ENCODE peak calls at places on chromosomes 3 and 15, in eight cellular contexts. One of them, this sample, is unnamed.

GRCh38 chr15:39084683-39085530 is 496.0 kb upstream of the THBS1 start:
- DNase-seq in tibial nerve: no peak
- DNase-seq in choroid plexus epithelial cell: peak
- DNase-seq in heart right ventricle: no peak
- DNase-seq in OCI-LY7: no peak
- DNase-seq in right atrium auricular region: no peak
- DNase-seq in endothelial cell of umbilical vein: no peak
- DNase-seq in foreskin fibroblast: peak
- DNase-seq in this sample: no peak

GRCh38 chr3:60954049-60954448 is 297.2 kb downstream of the FHIT start:
- DNase-seq in right atrium auricular region: no peak
- DNase-seq in OCI-LY7: no peak
- DNase-seq in heart right ventricle: no peak
- DNase-seq in choroid plexus epithelial cell: no peak
- DNase-seq in foreskin fibroblast: peak
- DNase-seq in tibial nerve: no peak
- DNase-seq in endothelial cell of umbilical vein: peak
- DNase-seq in this sample: no peak

GRCh38 chr15:70242962-70243685 is 145.4 kb upstream of the TLE3 start:
- DNase-seq in choroid plexus epithelial cell: no peak
- DNase-seq in right atrium auricular region: no peak
- DNase-seq in OCI-LY7: no peak
- DNase-seq in endothelial cell of umbilical vein: no peak
- DNase-seq in heart right ventricle: no peak
- DNase-seq in tibial nerve: no peak
- DNase-seq in foreskin fibroblast: no peak
- DNase-seq in this sample: no peak

GRCh38 chr3:196638922-196639516 is 475 bp upstream of the NRROS start:
- DNase-seq in foreskin fibroblast: peak
- DNase-seq in OCI-LY7: no peak
- DNase-seq in endothelial cell of umbilical vein: peak
- DNase-seq in right atrium auricular region: no peak
- DNase-seq in tibial nerve: no peak
- DNase-seq in heart right ventricle: no peak
- DNase-seq in choroid plexus epithelial cell: no peak
- DNase-seq in this sample: no peak

GRCh38 chr3:32392530-32393302 is 1.1 kb downstream of the CMTM7 start:
- DNase-seq in OCI-LY7: no peak
- DNase-seq in heart right ventricle: peak
- DNase-seq in right atrium auricular region: peak
- DNase-seq in foreskin fibroblast: peak
- DNase-seq in tibial nerve: peak
- DNase-seq in choroid plexus epithelial cell: peak
- DNase-seq in endothelial cell of umbilical vein: peak
- DNase-seq in this sample: no peak

GRCh38 chr15:66862111-66862815 is 160.2 kb downstream of the SMAD6 start:
- DNase-seq in heart right ventricle: no peak
- DNase-seq in tibial nerve: no peak
- DNase-seq in foreskin fibroblast: peak
- DNase-seq in choroid plexus epithelial cell: no peak
- DNase-seq in OCI-LY7: no peak
- DNase-seq in endothelial cell of umbilical vein: no peak
- DNase-seq in right atrium auricular region: peak
- DNase-seq in this sample: no peak

GRCh38 chr3:195900426-195901355 is 7.7 kb downstream of the TNK2 start:
- DNase-seq in heart right ventricle: peak
- DNase-seq in endothelial cell of umbilical vein: no peak
- DNase-seq in right atrium auricular region: peak
- DNase-seq in OCI-LY7: peak
- DNase-seq in tibial nerve: peak
- DNase-seq in choroid plexus epithelial cell: no peak
- DNase-seq in foreskin fibroblast: peak
- DNase-seq in this sample: no peak

GRCh38 chr3:124491098-124491497 is 239.2 kb upstream of the UMPS start:
- DNase-seq in foreskin fibroblast: no peak
- DNase-seq in choroid plexus epithelial cell: no peak
- DNase-seq in right atrium auricular region: no peak
- DNase-seq in endothelial cell of umbilical vein: no peak
- DNase-seq in tibial nerve: no peak
- DNase-seq in heart right ventricle: no peak
- DNase-seq in OCI-LY7: no peak
- DNase-seq in this sample: no peak

GRCh38 chr15:43776718-43777292 is at the start of gene ELL3:
- DNase-seq in choroid plexus epithelial cell: peak
- DNase-seq in endothelial cell of umbilical vein: no peak
- DNase-seq in heart right ventricle: peak
- DNase-seq in OCI-LY7: peak
- DNase-seq in tibial nerve: peak
- DNase-seq in foreskin fibroblast: peak
- DNase-seq in right atrium auricular region: no peak
- DNase-seq in this sample: peak

GRCh38 chr15:78149805-78150751 is 916 bp downstream of the IDH3A start:
- DNase-seq in heart right ventricle: no peak
- DNase-seq in foreskin fibroblast: no peak
- DNase-seq in right atrium auricular region: no peak
- DNase-seq in endothelial cell of umbilical vein: peak
- DNase-seq in OCI-LY7: peak
- DNase-seq in choroid plexus epithelial cell: peak
- DNase-seq in tibial nerve: no peak
- DNase-seq in this sample: peak
- H3K4me3 ChIP-seq in heart right ventricle: peak
- H3K4me3 ChIP-seq in foreskin fibroblast: peak
- H3K4me3 ChIP-seq in right atrium auricular region: peak
- H3K4me3 ChIP-seq in endothelial cell of umbilical vein: peak
- H3K4me3 ChIP-seq in OCI-LY7: peak
- H3K4me3 ChIP-seq in choroid plexus epithelial cell: peak
- H3K4me3 ChIP-seq in tibial nerve: peak
- H3K4me3 ChIP-seq in this sample: peak

GRCh38 chr3:126567696-126568438 is 9.1 kb upstream of the C3orf22 start:
- DNase-seq in right atrium auricular region: no peak
- DNase-seq in foreskin fibroblast: no peak
- DNase-seq in OCI-LY7: no peak
- DNase-seq in heart right ventricle: no peak
- DNase-seq in choroid plexus epithelial cell: no peak
- DNase-seq in tibial nerve: no peak
- DNase-seq in endothelial cell of umbilical vein: no peak
- DNase-seq in this sample: no peak
- TF ChIP-seq CTCF in right atrium auricular region: no peak
- TF ChIP-seq CTCF in foreskin fibroblast: no peak
- TF ChIP-seq CTCF in OCI-LY7: no peak
- TF ChIP-seq CTCF in heart right ventricle: peak
- TF ChIP-seq CTCF in choroid plexus epithelial cell: no peak
- TF ChIP-seq CTCF in tibial nerve: no peak
- TF ChIP-seq CTCF in endothelial cell of umbilical vein: no peak
- TF ChIP-seq CTCF in this sample: no peak

GRCh38 chr3:178966299-178967183 is 105.1 kb downstream of the ZMAT3 start:
- DNase-seq in choroid plexus epithelial cell: peak
- DNase-seq in heart right ventricle: no peak
- DNase-seq in endothelial cell of umbilical vein: peak
- DNase-seq in foreskin fibroblast: peak
- DNase-seq in right atrium auricular region: no peak
- DNase-seq in tibial nerve: peak
- DNase-seq in OCI-LY7: peak
- DNase-seq in this sample: peak
- H3K4me3 ChIP-seq in choroid plexus epithelial cell: peak
- H3K4me3 ChIP-seq in heart right ventricle: no peak
- H3K4me3 ChIP-seq in endothelial cell of umbilical vein: peak
- H3K4me3 ChIP-seq in foreskin fibroblast: peak
- H3K4me3 ChIP-seq in right atrium auricular region: peak
- H3K4me3 ChIP-seq in tibial nerve: peak
- H3K4me3 ChIP-seq in OCI-LY7: peak
- H3K4me3 ChIP-seq in this sample: peak

DNA sequence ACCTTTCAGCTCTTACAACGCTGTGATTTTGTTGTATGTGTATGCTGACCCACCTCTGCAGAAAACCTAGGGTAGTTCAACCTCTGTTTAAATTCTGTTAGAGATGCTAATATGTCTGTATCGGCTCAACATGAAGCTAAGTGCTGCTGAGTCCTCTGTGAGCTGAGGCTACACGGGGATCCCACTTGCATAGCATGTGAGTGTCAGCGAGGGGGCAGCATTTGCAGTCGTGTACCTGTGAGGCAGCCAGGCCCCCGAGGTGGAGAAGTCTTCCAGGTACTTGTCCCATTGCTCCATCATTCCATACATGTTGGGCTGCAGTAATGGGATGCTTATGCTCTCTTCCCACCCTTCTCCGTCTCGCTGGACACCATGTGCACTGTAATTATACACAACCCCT is 3.7 kb downstream of the MKRN2OS start:
- DNase-seq in right atrium auricular region: no peak
- DNase-seq in tibial nerve: no peak
- DNase-seq in OCI-LY7: peak
- DNase-seq in foreskin fibroblast: no peak
- DNase-seq in heart right ventricle: no peak
- DNase-seq in choroid plexus epithelial cell: no peak
- DNase-seq in endothelial cell of umbilical vein: no peak
- DNase-seq in this sample: no peak
- TF ChIP-seq CTCF in right atrium auricular region: no peak
- TF ChIP-seq CTCF in tibial nerve: no peak
- TF ChIP-seq CTCF in OCI-LY7: peak
- TF ChIP-seq CTCF in foreskin fibroblast: no peak
- TF ChIP-seq CTCF in heart right ventricle: peak
- TF ChIP-seq CTCF in choroid plexus epithelial cell: peak
- TF ChIP-seq CTCF in endothelial cell of umbilical vein: no peak
- TF ChIP-seq CTCF in this sample: no peak

DNA sequence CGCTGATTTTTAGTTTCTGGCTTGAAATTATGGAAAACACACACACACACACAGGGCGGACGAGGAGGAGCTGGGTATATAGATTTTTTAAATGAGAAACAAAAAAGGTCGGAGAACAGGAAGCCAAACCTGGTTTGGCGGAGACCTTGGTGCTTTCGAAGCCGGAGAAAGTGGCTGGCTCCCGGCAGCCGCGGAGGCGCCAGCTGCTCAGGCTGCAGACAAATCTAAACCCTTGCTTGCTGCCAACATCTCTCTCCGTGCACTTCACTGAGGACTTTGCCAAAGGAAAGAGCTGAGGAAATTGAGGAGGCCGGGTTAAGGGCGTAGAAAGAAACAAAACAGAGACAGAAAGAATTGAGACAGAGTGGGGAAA is 2.1 kb downstream of the ZIC1 start:
- DNase-seq in tibial nerve: no peak
- DNase-seq in heart right ventricle: no peak
- DNase-seq in foreskin fibroblast: peak
- DNase-seq in OCI-LY7: no peak
- DNase-seq in endothelial cell of umbilical vein: no peak
- DNase-seq in right atrium auricular region: no peak
- DNase-seq in choroid plexus epithelial cell: no peak
- DNase-seq in this sample: no peak
- H3K4me3 ChIP-seq in tibial nerve: no peak
- H3K4me3 ChIP-seq in heart right ventricle: peak
- H3K4me3 ChIP-seq in foreskin fibroblast: peak
- H3K4me3 ChIP-seq in OCI-LY7: no peak
- H3K4me3 ChIP-seq in endothelial cell of umbilical vein: no peak
- H3K4me3 ChIP-seq in right atrium auricular region: peak
- H3K4me3 ChIP-seq in choroid plexus epithelial cell: peak
- H3K4me3 ChIP-seq in this sample: peak

GRCh38 chr3:48564022-48564421 is 441 bp upstream of the UCN2 start:
- DNase-seq in right atrium auricular region: peak
- DNase-seq in heart right ventricle: peak
- DNase-seq in choroid plexus epithelial cell: peak
- DNase-seq in tibial nerve: peak
- DNase-seq in endothelial cell of umbilical vein: peak
- DNase-seq in foreskin fibroblast: peak
- DNase-seq in OCI-LY7: no peak
- DNase-seq in this sample: no peak
- TF ChIP-seq CTCF in right atrium auricular region: no peak
- TF ChIP-seq CTCF in heart right ventricle: no peak
- TF ChIP-seq CTCF in choroid plexus epithelial cell: no peak
- TF ChIP-seq CTCF in tibial nerve: no peak
- TF ChIP-seq CTCF in endothelial cell of umbilical vein: peak
- TF ChIP-seq CTCF in foreskin fibroblast: no peak
- TF ChIP-seq CTCF in OCI-LY7: no peak
- TF ChIP-seq CTCF in this sample: no peak

DNA sequence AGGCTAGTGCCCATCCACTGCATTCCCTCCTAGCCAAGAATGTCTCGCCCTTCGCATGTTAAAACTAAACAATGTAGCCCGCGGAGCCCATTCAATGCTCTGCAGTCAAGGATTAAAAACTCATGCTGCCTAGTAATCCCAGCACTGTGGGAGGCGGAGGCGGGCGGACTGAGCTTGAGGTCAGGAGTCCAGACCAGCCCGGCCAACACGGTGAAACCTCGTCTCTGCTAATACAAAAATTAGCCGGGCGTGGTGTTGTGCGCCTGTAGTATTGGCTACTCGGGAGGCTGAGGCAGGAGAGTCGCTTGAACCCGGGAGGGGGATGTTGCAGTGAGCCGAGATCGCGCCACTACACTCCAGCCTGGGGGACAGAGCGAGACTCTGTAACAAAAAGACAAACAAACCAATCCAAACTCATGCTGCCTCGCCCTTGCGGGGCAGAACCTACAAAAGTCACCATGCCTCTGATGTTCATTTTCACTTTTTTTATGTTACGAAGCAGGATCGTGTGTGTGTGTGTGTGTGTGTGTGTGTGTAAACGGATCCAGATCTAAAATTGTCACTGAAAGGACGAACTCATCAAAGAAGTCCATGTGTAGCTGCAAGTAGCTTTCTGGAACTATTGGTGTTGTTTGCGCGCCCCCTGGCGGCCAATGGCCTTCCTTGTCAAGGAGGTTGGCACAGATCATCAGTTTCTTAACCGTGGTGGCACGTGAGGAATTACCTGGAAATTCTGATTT is 54.8 kb upstream of the SPESP1 start:
- DNase-seq in endothelial cell of umbilical vein: peak
- DNase-seq in heart right ventricle: peak
- DNase-seq in OCI-LY7: peak
- DNase-seq in foreskin fibroblast: peak
- DNase-seq in choroid plexus epithelial cell: peak
- DNase-seq in right atrium auricular region: peak
- DNase-seq in tibial nerve: peak
- DNase-seq in this sample: peak
- H3K4me3 ChIP-seq in endothelial cell of umbilical vein: peak
- H3K4me3 ChIP-seq in heart right ventricle: peak
- H3K4me3 ChIP-seq in OCI-LY7: peak
- H3K4me3 ChIP-seq in foreskin fibroblast: peak
- H3K4me3 ChIP-seq in choroid plexus epithelial cell: peak
- H3K4me3 ChIP-seq in right atrium auricular region: peak
- H3K4me3 ChIP-seq in tibial nerve: peak
- H3K4me3 ChIP-seq in this sample: no peak

This sample was measured in MM.1S.